ENCODE peak calls at places on chromosomes 2 and 18, in seven cellular contexts. O is nucleus accumbens; J is left cardiac atrium; T is H9; H is esophagus squamous epithelium; W is SIG-M5; D is activated CD4-positive, alpha-beta T cell treated with anti-CD3 and anti-CD28 coated beads, Interleukin-2, amount 50 U/mL, for 1 hour. X is an unnamed sample.

GRCh38 chr18:62187543-62188378 is 706 bp downstream of the RELCH start:
- DNase-seq in H (no peak), J (peak), D (peak), O (peak), W (no peak), T (peak), X (no peak)

GRCh38 chr18:34352385-34353163 is 127.9 kb upstream of the NOL4 start:
- DNase-seq in H (no peak), D (no peak), T (no peak), J (no peak), O (no peak), W (no peak), X (no peak)

GRCh38 chr2:18546586-18546985 is 13.9 kb downstream of the RDH14 start:
- DNase-seq in H (no peak), O (no peak), W (no peak), D (no peak), J (no peak), T (no peak), X (no peak)

GRCh38 chr2:134289225-134289624 is 35.4 kb downstream of the MGAT5 start:
- DNase-seq in O (no peak), T (no peak), D (peak), J (no peak), H (no peak), W (no peak), X (no peak)

GRCh38 chr18:26621161-26622026 is 73.0 kb upstream of the KCTD1 start:
- DNase-seq in T (peak), H (no peak), J (peak), W (no peak), D (no peak), O (no peak), X (no peak)

GRCh38 chr2:200305797-200306718 is at the start of gene SPATS2L:
- DNase-seq in T (peak), D (peak), O (peak), J (peak), W (no peak), H (peak), X (peak)

GRCh38 chr18:44599409-44599808 is 81.3 kb upstream of the SETBP1 start:
- DNase-seq in W (no peak), H (no peak), T (no peak), D (no peak), O (peak), J (peak), X (no peak)

GRCh38 chr2:39608690-39609457 is 56.8 kb upstream of the TMEM178A start:
- DNase-seq in H (no peak), D (no peak), J (no peak), T (no peak), O (no peak), W (no peak), X (no peak)

GRCh38 chr18:24063121-24063731 is 48.7 kb downstream of the TTC39C start:
- DNase-seq in H (no peak), D (no peak), O (no peak), W (no peak), J (no peak), T (no peak), X (no peak)

GRCh38 chr2:7437122-7437521 is 519.9 kb downstream of the RNF144A start:
- DNase-seq in J (no peak), O (no peak), D (no peak), W (no peak), H (no peak), T (no peak), X (no peak)

GRCh38 chr2:240159251-240159839 is 18.9 kb upstream of the OTOS start:
- DNase-seq in O (no peak), W (no peak), D (no peak), J (no peak), T (no peak), H (no peak), X (no peak)

GRCh38 chr2:182866095-182866460 is 359 bp downstream of the FRZB start:
- DNase-seq in W (no peak), J (peak), O (no peak), D (no peak), T (no peak), H (no peak), X (peak)

GRCh38 chr2:81266106-81266505 is 961.6 kb upstream of the LRRTM1 start:
- DNase-seq in J (no peak), W (no peak), D (no peak), H (no peak), O (no peak), T (peak), X (no peak)

GRCh38 chr2:11980809-11981208 is 234.4 kb downstream of the LPIN1 start:
- DNase-seq in T (no peak), W (no peak), D (no peak), J (no peak), O (no peak), H (no peak), X (no peak)

GRCh38 chr18:78986018-78986481 is 6.4 kb downstream of the SALL3 start:
- DNase-seq in T (no peak), W (no peak), D (no peak), H (no peak), O (peak), J (no peak), X (no peak)

GRCh38 chr2:240149943-240150784 is 9.7 kb upstream of the OTOS start:
- DNase-seq in O (peak), T (peak), W (no peak), H (no peak), J (no peak), D (peak), X (no peak)

GRCh38 chr2:121133551-121134319 is 151.3 kb downstream of the TFCP2L1 start:
- DNase-seq in D (no peak), W (no peak), T (no peak), H (no peak), O (no peak), J (no peak), X (no peak)

GRCh38 chr2:240817496-240818292 is 2.3 kb downstream of the KIF1A start:
- DNase-seq in O (no peak), D (no peak), W (no peak), T (no peak), H (no peak), J (no peak), X (peak)